ENCODE peak calls at places on chromosomes 1 and 21, in nine cellular contexts. T is nephron progenitor cell; J is CD8-positive, alpha-beta memory T cell; B is activated T-helper 1 cell treated with anti-CD3 and anti-CD28 coated beads, Interleukin-2, amount 50 U/mL, for 16 hours; E is CD4-positive, CD25-positive, alpha-beta regulatory T cell; A is mucosa of gallbladder; Q is activated T-cell treated with anti-CD3 and anti-CD28 coated beads, Interleukin-2, amount 50 U/mL, for 72 hours; X is OCI-LY7; V is HEK293T. O is an unnamed sample.
A peak's percentile ranks its signal among the peaks of the same experiment; 100 is the strongest.

GRCh38 chr1:94384485-94385353 is 33.5 kb upstream of the ABCD3 start:
- DNase-seq in T (no peak), J (no peak), B (no peak), E (peak; percentile 12), A (peak; percentile 50), Q (peak; percentile 44), X (peak; percentile 34), V (no peak), O (no peak)

GRCh38 chr1:234617135-234617985 is 7.4 kb upstream of the IRF2BP2 start:
- DNase-seq in T (no peak), J (no peak), B (no peak), E (no peak), A (no peak), Q (no peak), X (no peak), V (no peak), O (no peak)

GRCh38 chr21:14913576-14914146 is 151.1 kb downstream of the NRIP1 start:
- DNase-seq in T (no peak), J (no peak), B (no peak), E (no peak), A (no peak), Q (no peak), X (no peak), V (no peak), O (no peak)

GRCh38 chr1:55040083-55040952 is 970 bp downstream of the PCSK9 start:
- DNase-seq in T (peak; percentile 43), J (no peak), B (no peak), E (no peak), A (no peak), Q (no peak), X (no peak), V (no peak), O (no peak)

GRCh38 chr1:192439373-192440025 is 122.7 kb downstream of the RGS21 start:
- DNase-seq in T (no peak), J (no peak), B (no peak), E (no peak), A (no peak), Q (no peak), X (no peak), V (no peak), O (no peak)

GRCh38 chr1:61910035-61910434 is 167.8 kb downstream of the PATJ start:
- DNase-seq in T (no peak), J (no peak), B (no peak), E (no peak), A (no peak), Q (no peak), X (no peak), V (no peak), O (no peak)

GRCh38 chr1:157042852-157043251 is 2.7 kb downstream of the ARHGEF11 start:
- DNase-seq in T (no peak), J (no peak), B (no peak), E (no peak), A (no peak), Q (no peak), X (no peak), V (no peak), O (no peak)

GRCh38 chr1:172775598-172776570 is 117.0 kb downstream of the FASLG start:
- DNase-seq in T (no peak), J (no peak), B (no peak), E (no peak), A (no peak), Q (no peak), X (no peak), V (no peak), O (no peak)

GRCh38 chr1:155321577-155322497 is 1.1 kb downstream of the RUSC1 start:
- DNase-seq in T (no peak), J (no peak), B (no peak), E (no peak), A (no peak), Q (peak; percentile 12), X (no peak), V (no peak), O (no peak)

GRCh38 chr1:31625561-31626272 is 8.2 kb downstream of the HCRTR1 start:
- DNase-seq in T (no peak), J (no peak), B (no peak), E (no peak), A (no peak), Q (no peak), X (no peak), V (no peak), O (no peak)

GRCh38 chr1:45679123-45679522 is 7.2 kb downstream of the GPBP1L1 start:
- DNase-seq in T (no peak), J (no peak), B (no peak), E (no peak), A (peak; percentile 24), Q (no peak), X (no peak), V (no peak), O (no peak)

GRCh38 chr1:168504064-168504837 is 39.5 kb downstream of the XCL2 start:
- DNase-seq in T (no peak), J (no peak), B (no peak), E (no peak), A (peak; percentile 49), Q (peak; percentile 44), X (no peak), V (no peak), O (no peak)